ENCODE peak calls at places on chromosomes 1 and 21, in eight cellular contexts. One of them, this sample, is unnamed.

GRCh38 chr1:108009603-108010195 is 44.7 kb upstream of the VAV3 start:
- DNase-seq in foreskin fibroblast: peak
- DNase-seq in ovary: no peak
- DNase-seq in fibroblast of mammary gland: peak
- DNase-seq in GM23248: peak
- DNase-seq in adipocyte: peak
- DNase-seq in HCT116: no peak
- DNase-seq in fibroblast of lung: peak
- DNase-seq in this sample: no peak

GRCh38 chr1:162854245-162854860 is 6.6 kb downstream of the CCDC190 start:
- DNase-seq in foreskin fibroblast: peak
- DNase-seq in fibroblast of lung: peak
- DNase-seq in HCT116: peak
- DNase-seq in GM23248: peak
- DNase-seq in adipocyte: peak
- DNase-seq in fibroblast of mammary gland: peak
- DNase-seq in ovary: peak
- DNase-seq in this sample: peak

GRCh38 chr1:211393203-211393602 is 66.6 kb downstream of the TRAF5 start:
- DNase-seq in fibroblast of mammary gland: no peak
- DNase-seq in fibroblast of lung: no peak
- DNase-seq in adipocyte: no peak
- DNase-seq in ovary: no peak
- DNase-seq in foreskin fibroblast: no peak
- DNase-seq in GM23248: no peak
- DNase-seq in HCT116: no peak
- DNase-seq in this sample: no peak

GRCh38 chr1:41766546-41766945 is 152.2 kb downstream of the HIVEP3 start:
- DNase-seq in HCT116: no peak
- DNase-seq in GM23248: no peak
- DNase-seq in foreskin fibroblast: peak
- DNase-seq in fibroblast of mammary gland: peak
- DNase-seq in ovary: no peak
- DNase-seq in fibroblast of lung: peak
- DNase-seq in adipocyte: no peak
- DNase-seq in this sample: no peak

GRCh38 chr1:225928186-225929175 is 4.4 kb upstream of the PYCR2 start:
- DNase-seq in GM23248: no peak
- DNase-seq in HCT116: no peak
- DNase-seq in fibroblast of lung: no peak
- DNase-seq in fibroblast of mammary gland: no peak
- DNase-seq in foreskin fibroblast: no peak
- DNase-seq in ovary: no peak
- DNase-seq in adipocyte: no peak
- DNase-seq in this sample: no peak

GRCh38 chr1:182235952-182236650 is 155.5 kb downstream of the GLUL start:
- DNase-seq in fibroblast of mammary gland: peak
- DNase-seq in fibroblast of lung: peak
- DNase-seq in HCT116: peak
- DNase-seq in adipocyte: no peak
- DNase-seq in foreskin fibroblast: peak
- DNase-seq in GM23248: peak
- DNase-seq in ovary: no peak
- DNase-seq in this sample: no peak

GRCh38 chr1:220318673-220319072 is 46.4 kb upstream of the RAB3GAP2 start:
- DNase-seq in HCT116: no peak
- DNase-seq in adipocyte: no peak
- DNase-seq in fibroblast of mammary gland: no peak
- DNase-seq in GM23248: no peak
- DNase-seq in foreskin fibroblast: no peak
- DNase-seq in ovary: no peak
- DNase-seq in fibroblast of lung: no peak
- DNase-seq in this sample: no peak

GRCh38 chr1:31422505-31423319 is 9.7 kb downstream of the SERINC2 start:
- DNase-seq in GM23248: peak
- DNase-seq in HCT116: peak
- DNase-seq in ovary: peak
- DNase-seq in foreskin fibroblast: peak
- DNase-seq in adipocyte: peak
- DNase-seq in fibroblast of mammary gland: peak
- DNase-seq in fibroblast of lung: peak
- DNase-seq in this sample: peak

GRCh38 chr1:228215663-228216116 is 7.8 kb downstream of the OBSCN start:
- DNase-seq in foreskin fibroblast: no peak
- DNase-seq in fibroblast of mammary gland: no peak
- DNase-seq in HCT116: no peak
- DNase-seq in ovary: no peak
- DNase-seq in fibroblast of lung: no peak
- DNase-seq in GM23248: no peak
- DNase-seq in adipocyte: no peak
- DNase-seq in this sample: no peak

GRCh38 chr1:41650176-41650519 is 165.7 kb upstream of the EDN2 start:
- DNase-seq in adipocyte: peak
- DNase-seq in ovary: no peak
- DNase-seq in fibroblast of lung: peak
- DNase-seq in foreskin fibroblast: peak
- DNase-seq in GM23248: peak
- DNase-seq in HCT116: no peak
- DNase-seq in fibroblast of mammary gland: peak
- DNase-seq in this sample: no peak

GRCh38 chr1:164792410-164793004 is 233.5 kb downstream of the PBX1 start:
- DNase-seq in ovary: no peak
- DNase-seq in GM23248: no peak
- DNase-seq in fibroblast of lung: no peak
- DNase-seq in foreskin fibroblast: no peak
- DNase-seq in fibroblast of mammary gland: no peak
- DNase-seq in adipocyte: no peak
- DNase-seq in HCT116: no peak
- DNase-seq in this sample: no peak

GRCh38 chr21:15006594-15007230 is 58.1 kb downstream of the NRIP1 start:
- DNase-seq in GM23248: no peak
- DNase-seq in fibroblast of lung: no peak
- DNase-seq in fibroblast of mammary gland: no peak
- DNase-seq in ovary: no peak
- DNase-seq in HCT116: no peak
- DNase-seq in adipocyte: no peak
- DNase-seq in foreskin fibroblast: no peak
- DNase-seq in this sample: no peak

GRCh38 chr1:54812801-54813478 is 11.8 kb upstream of the TTC22 start:
- DNase-seq in HCT116: no peak
- DNase-seq in fibroblast of mammary gland: no peak
- DNase-seq in adipocyte: no peak
- DNase-seq in fibroblast of lung: no peak
- DNase-seq in foreskin fibroblast: no peak
- DNase-seq in GM23248: no peak
- DNase-seq in ovary: no peak
- DNase-seq in this sample: no peak

GRCh38 chr1:221556435-221556834 is 185.5 kb downstream of the DUSP10 start:
- DNase-seq in GM23248: no peak
- DNase-seq in ovary: no peak
- DNase-seq in fibroblast of lung: no peak
- DNase-seq in adipocyte: no peak
- DNase-seq in fibroblast of mammary gland: no peak
- DNase-seq in foreskin fibroblast: no peak
- DNase-seq in HCT116: no peak
- DNase-seq in this sample: no peak

GRCh38 chr1:94678187-94678863 is 136.8 kb upstream of the F3 start:
- DNase-seq in fibroblast of mammary gland: no peak
- DNase-seq in HCT116: no peak
- DNase-seq in GM23248: no peak
- DNase-seq in ovary: no peak
- DNase-seq in fibroblast of lung: no peak
- DNase-seq in foreskin fibroblast: no peak
- DNase-seq in adipocyte: no peak
- DNase-seq in this sample: no peak

GRCh38 chr1:219963432-219963831 is 35.1 kb upstream of the SLC30A10 start:
- DNase-seq in fibroblast of mammary gland: no peak
- DNase-seq in GM23248: no peak
- DNase-seq in adipocyte: no peak
- DNase-seq in fibroblast of lung: no peak
- DNase-seq in HCT116: no peak
- DNase-seq in foreskin fibroblast: no peak
- DNase-seq in ovary: no peak
- DNase-seq in this sample: no peak

GRCh38 chr1:244255426-244255965 is 196.2 kb downstream of the ADSS2 start:
- DNase-seq in GM23248: no peak
- DNase-seq in ovary: no peak
- DNase-seq in HCT116: no peak
- DNase-seq in foreskin fibroblast: no peak
- DNase-seq in fibroblast of mammary gland: no peak
- DNase-seq in adipocyte: no peak
- DNase-seq in fibroblast of lung: no peak
- DNase-seq in this sample: no peak

GRCh38 chr1:219461891-219462528 is 150.9 kb downstream of the ZC3H11B start:
- DNase-seq in GM23248: peak
- DNase-seq in foreskin fibroblast: peak
- DNase-seq in fibroblast of mammary gland: peak
- DNase-seq in ovary: no peak
- DNase-seq in fibroblast of lung: no peak
- DNase-seq in adipocyte: no peak
- DNase-seq in HCT116: no peak
- DNase-seq in this sample: no peak

GRCh38 chr21:41600556-41600955 is 92.6 kb upstream of the TMPRSS2 start:
- DNase-seq in ovary: no peak
- DNase-seq in fibroblast of mammary gland: no peak
- DNase-seq in fibroblast of lung: no peak
- DNase-seq in adipocyte: no peak
- DNase-seq in HCT116: no peak
- DNase-seq in foreskin fibroblast: no peak
- DNase-seq in GM23248: no peak
- DNase-seq in this sample: no peak

GRCh38 chr21:37700641-37701202 is 215.5 kb downstream of the KCNJ6 start:
- DNase-seq in fibroblast of mammary gland: peak
- DNase-seq in ovary: no peak
- DNase-seq in foreskin fibroblast: peak
- DNase-seq in GM23248: peak
- DNase-seq in adipocyte: peak
- DNase-seq in fibroblast of lung: peak
- DNase-seq in HCT116: peak
- DNase-seq in this sample: peak

GRCh38 chr1:65469889-65470340 is 49.4 kb downstream of the LEPR start:
- DNase-seq in fibroblast of mammary gland: no peak
- DNase-seq in HCT116: no peak
- DNase-seq in ovary: no peak
- DNase-seq in foreskin fibroblast: peak
- DNase-seq in GM23248: no peak
- DNase-seq in adipocyte: peak
- DNase-seq in fibroblast of lung: peak
- DNase-seq in this sample: no peak
- H3K4me3 ChIP-seq in fibroblast of mammary gland: no peak
- H3K4me3 ChIP-seq in HCT116: no peak
- H3K4me3 ChIP-seq in ovary: no peak
- H3K4me3 ChIP-seq in foreskin fibroblast: no peak
- H3K4me3 ChIP-seq in GM23248: no peak
- H3K4me3 ChIP-seq in adipocyte: no peak
- H3K4me3 ChIP-seq in fibroblast of lung: no peak
- H3K4me3 ChIP-seq in this sample: no peak

GRCh38 chr1:61591316-61591715 is 133.6 kb downstream of the TM2D1 start:
- DNase-seq in foreskin fibroblast: peak
- DNase-seq in fibroblast of mammary gland: no peak
- DNase-seq in adipocyte: no peak
- DNase-seq in fibroblast of lung: no peak
- DNase-seq in ovary: no peak
- DNase-seq in GM23248: peak
- DNase-seq in HCT116: no peak
- DNase-seq in this sample: no peak
- H3K4me3 ChIP-seq in foreskin fibroblast: no peak
- H3K4me3 ChIP-seq in fibroblast of mammary gland: no peak
- H3K4me3 ChIP-seq in adipocyte: peak
- H3K4me3 ChIP-seq in fibroblast of lung: no peak
- H3K4me3 ChIP-seq in ovary: no peak
- H3K4me3 ChIP-seq in GM23248: peak
- H3K4me3 ChIP-seq in HCT116: no peak
- H3K4me3 ChIP-seq in this sample: no peak

GRCh38 chr1:210241121-210241520 is 8.5 kb downstream of the SERTAD4 start:
- DNase-seq in adipocyte: no peak
- DNase-seq in GM23248: no peak
- DNase-seq in foreskin fibroblast: no peak
- DNase-seq in ovary: no peak
- DNase-seq in HCT116: no peak
- DNase-seq in fibroblast of lung: peak
- DNase-seq in fibroblast of mammary gland: no peak
- DNase-seq in this sample: no peak
- H3K4me3 ChIP-seq in adipocyte: no peak
- H3K4me3 ChIP-seq in GM23248: no peak
- H3K4me3 ChIP-seq in foreskin fibroblast: no peak
- H3K4me3 ChIP-seq in ovary: no peak
- H3K4me3 ChIP-seq in HCT116: no peak
- H3K4me3 ChIP-seq in fibroblast of lung: no peak
- H3K4me3 ChIP-seq in fibroblast of mammary gland: no peak
- H3K4me3 ChIP-seq in this sample: no peak

GRCh38 chr1:50415235-50416149 is 7.8 kb downstream of the DMRTA2 start:
- DNase-seq in fibroblast of lung: no peak
- DNase-seq in HCT116: no peak
- DNase-seq in GM23248: no peak
- DNase-seq in fibroblast of mammary gland: no peak
- DNase-seq in ovary: no peak
- DNase-seq in adipocyte: no peak
- DNase-seq in foreskin fibroblast: no peak
- DNase-seq in this sample: no peak

GRCh38 chr1:50417487-50417886 is 5.8 kb downstream of the DMRTA2 start:
- DNase-seq in fibroblast of lung: no peak
- DNase-seq in fibroblast of mammary gland: no peak
- DNase-seq in HCT116: no peak
- DNase-seq in adipocyte: no peak
- DNase-seq in GM23248: no peak
- DNase-seq in foreskin fibroblast: no peak
- DNase-seq in ovary: no peak
- DNase-seq in this sample: no peak

GRCh38 chr1:50414853-50415234 is 8.4 kb downstream of the DMRTA2 start:
- DNase-seq in adipocyte: no peak
- DNase-seq in HCT116: no peak
- DNase-seq in fibroblast of lung: no peak
- DNase-seq in GM23248: no peak
- DNase-seq in foreskin fibroblast: no peak
- DNase-seq in ovary: no peak
- DNase-seq in fibroblast of mammary gland: no peak
- DNase-seq in this sample: no peak

GRCh38 chr1:50416553-50417453 is 6.4 kb downstream of the DMRTA2 start:
- DNase-seq in foreskin fibroblast: no peak
- DNase-seq in fibroblast of lung: no peak
- DNase-seq in GM23248: no peak
- DNase-seq in fibroblast of mammary gland: no peak
- DNase-seq in HCT116: no peak
- DNase-seq in adipocyte: no peak
- DNase-seq in ovary: no peak
- DNase-seq in this sample: no peak

GRCh38 chr1:50416150-50416527 is 7.1 kb downstream of the DMRTA2 start:
- DNase-seq in HCT116: no peak
- DNase-seq in adipocyte: no peak
- DNase-seq in fibroblast of lung: no peak
- DNase-seq in foreskin fibroblast: no peak
- DNase-seq in GM23248: no peak
- DNase-seq in ovary: no peak
- DNase-seq in fibroblast of mammary gland: no peak
- DNase-seq in this sample: no peak
- H3K4me3 ChIP-seq in HCT116: no peak
- H3K4me3 ChIP-seq in adipocyte: peak
- H3K4me3 ChIP-seq in fibroblast of lung: no peak
- H3K4me3 ChIP-seq in foreskin fibroblast: no peak
- H3K4me3 ChIP-seq in GM23248: no peak
- H3K4me3 ChIP-seq in ovary: no peak
- H3K4me3 ChIP-seq in fibroblast of mammary gland: no peak
- H3K4me3 ChIP-seq in this sample: no peak